ENCODE peak calls at places on chromosomes 3 and 15, in eight cellular contexts. Z is adrenal gland, R is endothelial cell, Q is OCI-LY7, O is omental fat pad, B is cardiac muscle cell, L is colonic mucosa, J is kidney. S is an unnamed sample.

GRCh38 chr3:99167016-99167415 is 265.5 kb upstream of the DCBLD2 start:
- DNase-seq in Z (no peak), R (no peak), Q (no peak), O (no peak), B (no peak), L (no peak), J (no peak), S (no peak)

GRCh38 chr3:148943531-148944200 is 47.7 kb upstream of the GYG1 start:
- DNase-seq in Z (peak), R (no peak), Q (peak), O (no peak), B (peak), L (peak), J (no peak), S (no peak)

GRCh38 chr15:39403674-39404117 is 177.2 kb upstream of the THBS1 start:
- DNase-seq in Z (no peak), R (no peak), Q (no peak), O (no peak), B (peak), L (no peak), J (no peak), S (no peak)

GRCh38 chr15:72342385-72342784 is 22.4 kb upstream of the CELF6 start:
- DNase-seq in Z (no peak), R (peak), Q (peak), O (no peak), B (peak), L (no peak), J (no peak), S (no peak)

GRCh38 chr3:148735597-148735996 is 37.9 kb downstream of the AGTR1 start:
- DNase-seq in Z (no peak), R (no peak), Q (no peak), O (no peak), B (no peak), L (no peak), J (no peak), S (no peak)

GRCh38 chr3:192825657-192826200 is 91.9 kb downstream of the MB21D2 start:
- DNase-seq in Z (no peak), R (no peak), Q (peak), O (no peak), B (peak), L (peak), J (no peak), S (no peak)

GRCh38 chr3:17115186-17115585 is 230.4 kb downstream of the PLCL2 start:
- DNase-seq in Z (no peak), R (no peak), Q (no peak), O (no peak), B (peak), L (no peak), J (no peak), S (no peak)

GRCh38 chr3:46695177-46695961 is 1.9 kb upstream of the ALS2CL start:
- DNase-seq in Z (peak), R (peak), Q (peak), O (peak), B (peak), L (peak), J (no peak), S (no peak)

GRCh38 chr3:108391917-108392585 is 95.7 kb downstream of the HHLA2 start:
- DNase-seq in Z (no peak), R (no peak), Q (no peak), O (no peak), B (peak), L (no peak), J (no peak), S (no peak)

GRCh38 chr3:13016083-13016725 is 57.0 kb downstream of the IQSEC1 start:
- DNase-seq in Z (peak), R (no peak), Q (peak), O (no peak), B (no peak), L (peak), J (peak), S (no peak)

GRCh38 chr3:44584646-44585501 is at the start of gene ZNF660:
- DNase-seq in Z (peak), R (peak), Q (no peak), O (no peak), B (peak), L (peak), J (peak), S (peak)

GRCh38 chr3:17204049-17204650 is 319.4 kb downstream of the PLCL2 start:
- DNase-seq in Z (no peak), R (no peak), Q (no peak), O (no peak), B (no peak), L (no peak), J (no peak), S (no peak)

GRCh38 chr15:25172691-25173090 is 217.9 kb downstream of the SNRPN start:
- DNase-seq in Z (no peak), R (no peak), Q (no peak), O (no peak), B (no peak), L (no peak), J (peak), S (no peak)

GRCh38 chr15:34018021-34018645 is 20.9 kb downstream of the AVEN start:
- DNase-seq in Z (no peak), R (no peak), Q (no peak), O (no peak), B (no peak), L (no peak), J (no peak), S (no peak)

GRCh38 chr3:67384790-67385397 is 269.5 kb downstream of the SUCLG2 start:
- DNase-seq in Z (peak), R (peak), Q (peak), O (no peak), B (peak), L (peak), J (no peak), S (peak)

DNA sequence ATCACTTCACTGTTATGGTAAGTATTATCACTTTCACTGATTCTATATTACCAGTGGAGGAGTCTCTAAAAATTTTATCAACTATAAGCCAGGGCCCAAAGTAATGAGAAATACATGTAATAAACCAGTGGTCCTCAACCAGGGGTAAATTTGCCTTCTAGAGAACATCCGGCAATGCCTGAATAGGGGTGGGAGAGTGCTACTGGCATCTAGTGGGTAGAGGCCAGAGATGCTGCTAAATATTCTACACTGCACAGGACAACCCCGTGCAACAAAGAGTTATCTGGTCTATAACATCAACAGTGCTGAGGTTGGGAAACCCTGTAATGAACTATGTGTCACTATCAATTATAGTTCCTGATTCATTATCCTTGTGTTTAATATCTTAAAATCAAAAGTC is 2.2 kb downstream of the LYSMD2 start:
- DNase-seq in Z (no peak), R (no peak), Q (peak), O (no peak), B (no peak), L (no peak), J (no peak), S (no peak)
- TF ChIP-seq CTCF in Z (no peak), R (no peak), Q (peak), O (no peak), B (no peak), L (no peak), J (no peak), S (no peak)

GRCh38 chr15:80673561-80674244 is 21.4 kb upstream of the ABHD17C start:
- DNase-seq in Z (no peak), R (no peak), Q (no peak), O (no peak), B (no peak), L (no peak), J (no peak), S (no peak)
- TF ChIP-seq CTCF in Z (no peak), R (no peak), Q (no peak), O (no peak), B (peak), L (no peak), J (no peak), S (no peak)

DNA sequence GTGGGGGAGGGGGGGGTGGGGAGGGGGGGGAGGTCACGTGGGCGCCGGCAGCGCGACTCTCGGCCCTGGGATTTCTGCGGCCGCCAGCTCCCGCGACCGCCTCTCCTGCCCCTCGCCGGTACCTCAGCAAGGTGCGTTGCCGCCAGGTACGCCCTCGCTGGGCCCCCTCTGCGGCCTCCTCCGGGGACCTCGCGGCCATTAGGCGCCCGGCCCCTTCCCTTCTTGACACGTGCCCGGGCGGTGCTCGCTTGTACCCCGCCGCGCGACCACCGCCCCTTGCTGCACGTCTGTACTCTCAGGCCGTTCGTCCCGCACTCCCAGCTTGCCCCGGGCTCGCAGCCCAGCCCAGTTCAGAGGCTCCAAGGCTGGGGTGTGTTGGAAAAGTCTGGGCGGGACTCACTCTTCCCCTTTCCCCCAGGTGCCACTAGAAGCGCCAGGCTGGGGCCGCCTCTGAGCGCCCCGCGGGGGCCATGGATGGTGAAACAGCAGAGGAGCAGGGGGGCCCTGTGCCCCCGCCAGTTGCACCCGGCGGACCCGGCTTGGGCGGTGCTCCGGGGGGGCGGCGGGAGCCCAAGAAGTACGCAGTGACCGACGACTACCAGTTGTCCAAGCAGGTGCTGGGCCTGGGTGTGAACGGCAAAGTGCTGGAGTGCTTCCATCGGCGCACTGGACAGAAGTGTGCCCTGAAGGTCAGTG is at the start of gene MAPKAPK3:
- DNase-seq in Z (no peak), R (no peak), Q (peak), O (no peak), B (peak), L (peak), J (peak), S (no peak)
- TF ChIP-seq CTCF in Z (no peak), R (no peak), Q (peak), O (no peak), B (no peak), L (no peak), J (no peak), S (no peak)

GRCh38 chr15:63454812-63455211 is 49.6 kb upstream of the USP3 start:
- DNase-seq in Z (no peak), R (no peak), Q (no peak), O (no peak), B (no peak), L (no peak), J (no peak), S (no peak)
- TF ChIP-seq CTCF in Z (no peak), R (no peak), Q (no peak), O (no peak), B (no peak), L (no peak), J (no peak), S (no peak)

GRCh38 chr3:49092948-49093852 is 671 bp downstream of the QRICH1 start:
- DNase-seq in Z (peak), R (peak), Q (peak), O (peak), B (peak), L (peak), J (peak), S (no peak)
- TF ChIP-seq CTCF in Z (no peak), R (no peak), Q (no peak), O (no peak), B (no peak), L (no peak), J (no peak), S (no peak)

GRCh38 chr15:76333720-76334437 is 2.7 kb upstream of the ISL2 start:
- DNase-seq in Z (peak), R (no peak), Q (no peak), O (no peak), B (no peak), L (no peak), J (no peak), S (no peak)
- TF ChIP-seq CTCF in Z (no peak), R (no peak), Q (peak), O (no peak), B (peak), L (no peak), J (no peak), S (peak)

DNA sequence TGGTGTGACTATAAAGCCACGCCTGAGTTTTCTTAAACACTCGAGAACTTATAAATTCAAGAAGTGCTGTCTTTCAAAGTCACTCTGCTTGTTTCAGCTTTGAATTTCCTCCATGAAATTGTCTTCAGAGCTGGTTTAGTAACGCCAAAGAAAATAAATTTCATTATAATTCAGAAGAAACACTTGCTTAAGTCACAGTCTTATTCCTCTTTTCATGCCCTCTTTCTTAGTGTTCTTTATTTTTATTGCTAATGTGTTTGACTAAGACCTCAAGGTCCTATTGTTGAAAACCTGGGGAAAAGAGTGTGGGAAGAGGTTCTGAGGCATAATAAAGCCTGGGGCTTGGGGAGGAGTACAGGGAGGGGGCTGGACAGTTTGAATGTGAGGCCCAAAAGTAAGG is 3.3 kb upstream of the RCN2 start:
- DNase-seq in Z (no peak), R (no peak), Q (no peak), O (no peak), B (no peak), L (no peak), J (no peak), S (no peak)
- TF ChIP-seq CTCF in Z (no peak), R (no peak), Q (no peak), O (no peak), B (no peak), L (no peak), J (no peak), S (no peak)

GRCh38 chr15:63041982-63042878 is at the start of gene TPM1:
- DNase-seq in Z (no peak), R (peak), Q (no peak), O (no peak), B (peak), L (peak), J (peak), S (peak)
- TF ChIP-seq CTCF in Z (no peak), R (no peak), Q (no peak), O (no peak), B (no peak), L (no peak), J (no peak), S (no peak)

DNA sequence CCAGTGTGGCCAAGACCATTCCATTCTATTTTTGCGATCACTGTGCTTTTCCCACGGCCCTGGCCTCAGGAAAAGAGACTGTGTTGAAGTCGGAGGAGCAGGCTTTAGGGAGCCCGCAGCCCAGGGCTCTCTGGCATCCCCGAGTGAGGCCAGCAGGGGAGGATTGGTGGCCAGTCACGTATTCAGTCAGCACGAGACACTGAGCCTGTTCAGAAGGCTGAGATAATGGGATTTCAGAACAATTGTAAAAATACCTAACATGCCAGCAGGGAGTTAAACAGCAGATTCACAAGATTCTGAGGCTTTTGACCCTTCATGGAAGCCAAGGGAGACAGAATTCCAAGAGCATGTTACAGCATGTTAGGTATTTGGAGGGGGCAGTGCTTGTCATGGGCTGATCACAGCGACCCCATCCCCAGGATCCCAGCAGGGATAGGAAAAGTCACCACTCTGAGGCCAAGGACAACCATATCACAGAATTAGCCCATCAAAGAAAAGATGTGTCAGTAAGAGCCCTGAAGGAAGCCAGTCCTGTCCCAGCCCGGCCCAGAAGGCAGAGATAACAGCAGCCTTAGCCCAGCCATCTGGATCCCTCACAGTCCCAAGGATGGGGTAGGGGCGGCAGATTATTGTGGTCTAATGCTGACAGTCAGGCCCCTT is 40.6 kb downstream of the AMOTL2 start:
- DNase-seq in Z (no peak), R (no peak), Q (no peak), O (peak), B (peak), L (no peak), J (no peak), S (no peak)
- TF ChIP-seq CTCF in Z (no peak), R (no peak), Q (no peak), O (no peak), B (peak), L (no peak), J (no peak), S (no peak)

GRCh38 chr3:171168086-171168485 is 141.6 kb upstream of the SLC2A2 start:
- DNase-seq in Z (peak), R (peak), Q (no peak), O (no peak), B (peak), L (peak), J (no peak), S (no peak)
- TF ChIP-seq CTCF in Z (peak), R (no peak), Q (peak), O (no peak), B (peak), L (no peak), J (peak), S (peak)

S was measured in D721Med.